ENCODE peak calls at places on chromosome 19, in ten cellular contexts. A is gastrocnemius medialis, C is HCT116, B is IMR-90, Q is erythroblast, M is NB4, P is suprapubic skin, N is esophagus squamous epithelium, H is GM12891, S is K562. O is an unnamed sample.

GRCh38 chr19:12985049-12985776 is 10.1 kb upstream of the NFIX start:
- DNase-seq in A (peak), C (peak), B (peak), Q (peak), M (peak), P (peak), N (no peak), H (no peak), S (peak), O (peak)

GRCh38 chr19:57667220-57667619 is 1.5 kb upstream of the ZSCAN4 start:
- DNase-seq in A (no peak), C (no peak), B (no peak), Q (no peak), M (no peak), P (no peak), N (no peak), H (no peak), S (no peak), O (no peak)

GRCh38 chr19:30743702-30744101 is 371.5 kb downstream of the ZNF536 start:
- DNase-seq in A (no peak), C (no peak), B (no peak), Q (no peak), M (no peak), P (no peak), N (no peak), H (no peak), S (no peak), O (no peak)

GRCh38 chr19:39405930-39406655 is 554 bp upstream of the ZFP36 start:
- DNase-seq in A (no peak), C (no peak), B (no peak), Q (peak), M (peak), P (peak), N (peak), H (no peak), S (no peak), O (no peak)

GRCh38 chr19:15337202-15337601 is 4.9 kb upstream of the BRD4 start:
- DNase-seq in A (peak), C (no peak), B (peak), Q (no peak), M (no peak), P (no peak), N (no peak), H (no peak), S (no peak), O (no peak)

GRCh38 chr19:1852729-1853128 is 4.4 kb upstream of the REXO1 start:
- DNase-seq in A (no peak), C (no peak), B (no peak), Q (no peak), M (no peak), P (no peak), N (no peak), H (no peak), S (no peak), O (no peak)

GRCh38 chr19:1122972-1123363 is 19.2 kb downstream of the GPX4 start:
- DNase-seq in A (no peak), C (peak), B (peak), Q (peak), M (peak), P (no peak), N (no peak), H (peak), S (peak), O (peak)

GRCh38 chr19:52922841-52923781 is at the start of gene ZNF888:
- DNase-seq in A (peak), C (peak), B (peak), Q (peak), M (peak), P (peak), N (peak), H (peak), S (peak), O (peak)

GRCh38 chr19:54114340-54114826 is 1.1 kb downstream of the TFPT start:
- DNase-seq in A (no peak), C (no peak), B (peak), Q (no peak), M (peak), P (no peak), N (no peak), H (no peak), S (no peak), O (no peak)

GRCh38 chr19:24060687-24061356 is 26.2 kb upstream of the ZNF254 start:
- DNase-seq in A (peak), C (peak), B (peak), Q (no peak), M (no peak), P (no peak), N (no peak), H (no peak), S (no peak), O (no peak)

GRCh38 chr19:42175952-42176648 is 41.4 kb downstream of the DEDD2 start:
- DNase-seq in A (no peak), C (no peak), B (peak), Q (no peak), M (no peak), P (no peak), N (no peak), H (no peak), S (no peak), O (no peak)

GRCh38 chr19:55172741-55173140 is 6.3 kb upstream of the DNAAF3 start:
- DNase-seq in A (no peak), C (no peak), B (peak), Q (no peak), M (no peak), P (no peak), N (no peak), H (no peak), S (no peak), O (no peak)

GRCh38 chr19:21584532-21584931 is 79.1 kb downstream of the ZNF429 start:
- DNase-seq in A (no peak), C (no peak), B (no peak), Q (no peak), M (no peak), P (no peak), N (no peak), H (no peak), S (no peak), O (no peak)

GRCh38 chr19:35346193-35347052 is 1.3 kb upstream of the FFAR1 start:
- DNase-seq in A (no peak), C (no peak), B (no peak), Q (no peak), M (no peak), P (peak), N (no peak), H (peak), S (peak), O (peak)

GRCh38 chr19:17873661-17874422 is 2.1 kb downstream of the SLC5A5 start:
- DNase-seq in A (no peak), C (peak), B (no peak), Q (peak), M (peak), P (no peak), N (no peak), H (peak), S (peak), O (no peak)

GRCh38 chr19:43797118-43797517 is 5.1 kb downstream of the LYPD5 start:
- DNase-seq in A (no peak), C (no peak), B (no peak), Q (no peak), M (no peak), P (no peak), N (no peak), H (no peak), S (no peak), O (no peak)

GRCh38 chr19:43797556-43797955 is 4.7 kb downstream of the LYPD5 start:
- DNase-seq in A (no peak), C (no peak), B (no peak), Q (no peak), M (no peak), P (no peak), N (no peak), H (no peak), S (no peak), O (no peak)

GRCh38 chr19:43799502-43800142 is 2.6 kb downstream of the LYPD5 start:
- DNase-seq in A (no peak), C (no peak), B (no peak), Q (no peak), M (no peak), P (no peak), N (no peak), H (no peak), S (no peak), O (no peak)

GRCh38 chr19:43798026-43798545 is 4.2 kb downstream of the LYPD5 start:
- DNase-seq in A (no peak), C (no peak), B (no peak), Q (peak), M (no peak), P (no peak), N (no peak), H (no peak), S (no peak), O (no peak)

GRCh38 chr19:43798546-43799409 is 3.5 kb downstream of the LYPD5 start:
- DNase-seq in A (no peak), C (peak), B (no peak), Q (peak), M (peak), P (no peak), N (no peak), H (no peak), S (peak), O (no peak)
- TF ChIP-seq POLR2A in A (no peak), C (peak), B (no peak), Q (no peak), M (no peak), P (no peak), N (no peak), H (no peak), S (no peak), O (no peak)

DNA sequence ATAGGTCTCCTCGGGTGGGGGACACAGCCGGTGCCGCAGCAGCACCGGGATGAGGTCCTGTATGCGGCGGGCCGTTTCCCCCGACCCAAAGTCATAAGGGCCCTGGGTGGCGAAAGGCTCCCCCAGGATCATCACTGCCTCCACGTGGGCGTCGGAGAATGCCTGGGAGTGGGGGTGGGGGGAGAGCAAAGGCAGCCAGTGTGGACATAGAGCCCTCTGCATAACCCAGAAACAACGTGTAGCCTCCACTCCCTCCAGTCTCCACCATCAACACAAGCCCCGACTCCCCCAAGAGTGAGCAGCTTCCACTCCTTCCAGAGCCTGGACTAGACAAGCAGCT is 1.7 kb upstream of the NUMBL start:
- DNase-seq in A (no peak), C (no peak), B (no peak), Q (no peak), M (no peak), P (no peak), N (no peak), H (no peak), S (no peak), O (no peak)
- TF ChIP-seq POLR2A in A (no peak), C (no peak), B (no peak), Q (no peak), M (no peak), P (no peak), N (no peak), H (no peak), S (no peak), O (no peak)

GRCh38 chr19:4909172-4909896 is at the start of gene UHRF1:
- DNase-seq in A (no peak), C (no peak), B (no peak), Q (peak), M (peak), P (no peak), N (no peak), H (peak), S (peak), O (peak)
- TF ChIP-seq POLR2A in A (no peak), C (peak), B (peak), Q (peak), M (no peak), P (no peak), N (no peak), H (no peak), S (peak), O (peak)

GRCh38 chr19:51598159-51598915 is 27.3 kb downstream of the ZNF175 start:
- DNase-seq in A (no peak), C (no peak), B (no peak), Q (no peak), M (no peak), P (no peak), N (no peak), H (no peak), S (no peak), O (no peak)
- TF ChIP-seq POLR2A in A (no peak), C (no peak), B (no peak), Q (no peak), M (no peak), P (no peak), N (no peak), H (no peak), S (no peak), O (no peak)

GRCh38 chr19:33309826-33310225 is 7.5 kb upstream of the CEBPA start:
- DNase-seq in A (no peak), C (no peak), B (no peak), Q (no peak), M (no peak), P (no peak), N (no peak), H (no peak), S (no peak), O (no peak)

GRCh38 chr19:33306853-33307792 is 4.8 kb upstream of the CEBPA start:
- DNase-seq in A (peak), C (no peak), B (no peak), Q (no peak), M (no peak), P (no peak), N (no peak), H (no peak), S (no peak), O (no peak)

GRCh38 chr19:33312065-33312464 is 9.7 kb upstream of the CEBPA start:
- DNase-seq in A (no peak), C (no peak), B (no peak), Q (no peak), M (no peak), P (no peak), N (no peak), H (no peak), S (no peak), O (no peak)

GRCh38 chr19:33310606-33311325 is 8.4 kb upstream of the CEBPA start:
- DNase-seq in A (peak), C (no peak), B (no peak), Q (no peak), M (no peak), P (no peak), N (no peak), H (no peak), S (no peak), O (no peak)

GRCh38 chr19:33311326-33311682 is 9.0 kb upstream of the CEBPA start:
- DNase-seq in A (no peak), C (no peak), B (no peak), Q (no peak), M (no peak), P (no peak), N (no peak), H (no peak), S (no peak), O (no peak)
- TF ChIP-seq POLR2A in A (no peak), C (no peak), B (no peak), Q (no peak), M (no peak), P (no peak), N (no peak), H (no peak), S (no peak), O (no peak)

DNA sequence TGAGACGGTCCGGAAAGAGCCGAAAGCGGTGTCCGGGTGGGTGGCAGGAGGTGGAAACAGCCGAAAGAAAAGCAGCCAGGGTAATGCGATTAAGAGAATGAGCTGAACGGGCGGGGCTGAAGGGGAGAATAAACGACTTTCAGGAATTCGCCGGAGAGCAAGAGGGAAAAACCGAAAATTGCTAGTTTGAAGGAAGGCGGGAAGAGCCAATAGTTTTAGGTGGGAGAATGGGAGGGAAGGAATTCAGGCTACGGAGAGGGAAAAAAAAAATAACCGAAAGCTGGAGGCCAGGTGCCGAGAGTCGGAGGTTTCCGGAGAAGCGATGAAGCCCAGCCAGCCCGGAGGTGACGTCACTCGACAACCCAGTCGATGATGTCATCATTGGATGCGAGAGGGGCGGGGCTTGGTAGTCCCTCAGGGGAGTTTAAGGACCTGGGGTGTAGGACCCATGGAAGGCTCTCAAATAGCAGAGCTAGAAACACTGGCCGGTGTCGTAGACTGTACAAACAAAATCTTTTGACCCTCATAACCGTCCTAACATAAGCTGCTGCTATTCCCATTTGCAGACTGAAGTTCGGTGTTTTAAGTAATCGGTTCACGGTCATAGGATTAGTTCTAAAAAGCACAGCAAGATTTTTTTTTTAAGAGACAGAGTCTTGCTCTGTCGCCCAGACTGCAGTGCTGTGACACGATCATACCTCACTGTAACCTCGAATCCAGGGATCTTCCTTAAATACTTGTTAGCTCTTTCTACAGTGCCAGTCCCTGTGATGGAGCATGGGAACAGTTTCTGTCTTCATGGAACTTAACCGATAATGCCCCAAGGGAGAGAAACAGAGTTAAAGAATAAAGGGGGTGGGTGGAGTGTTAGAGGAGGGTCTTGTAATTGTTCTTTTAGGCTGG is at the start of gene ZC3H4:
- DNase-seq in A (peak), C (peak), B (peak), Q (peak), M (peak), P (peak), N (peak), H (peak), S (peak), O (peak)
- TF ChIP-seq POLR2A in A (no peak), C (no peak), B (peak), Q (peak), M (no peak), P (peak), N (no peak), H (peak), S (peak), O (peak)

GRCh38 chr19:44642375-44642774 is 1.3 kb upstream of the PVR start:
- DNase-seq in A (no peak), C (no peak), B (no peak), Q (peak), M (no peak), P (no peak), N (no peak), H (no peak), S (no peak), O (no peak)

GRCh38 chr19:44645407-44646048 is 1.8 kb downstream of the PVR start:
- DNase-seq in A (no peak), C (no peak), B (no peak), Q (peak), M (no peak), P (no peak), N (no peak), H (no peak), S (no peak), O (no peak)

GRCh38 chr19:44643605-44644390 is at the start of gene PVR:
- DNase-seq in A (peak), C (no peak), B (peak), Q (peak), M (peak), P (peak), N (no peak), H (peak), S (peak), O (peak)

GRCh38 chr19:44646049-44646416 is 2.3 kb downstream of the PVR start:
- DNase-seq in A (no peak), C (no peak), B (no peak), Q (no peak), M (no peak), P (no peak), N (no peak), H (no peak), S (no peak), O (no peak)

DNA sequence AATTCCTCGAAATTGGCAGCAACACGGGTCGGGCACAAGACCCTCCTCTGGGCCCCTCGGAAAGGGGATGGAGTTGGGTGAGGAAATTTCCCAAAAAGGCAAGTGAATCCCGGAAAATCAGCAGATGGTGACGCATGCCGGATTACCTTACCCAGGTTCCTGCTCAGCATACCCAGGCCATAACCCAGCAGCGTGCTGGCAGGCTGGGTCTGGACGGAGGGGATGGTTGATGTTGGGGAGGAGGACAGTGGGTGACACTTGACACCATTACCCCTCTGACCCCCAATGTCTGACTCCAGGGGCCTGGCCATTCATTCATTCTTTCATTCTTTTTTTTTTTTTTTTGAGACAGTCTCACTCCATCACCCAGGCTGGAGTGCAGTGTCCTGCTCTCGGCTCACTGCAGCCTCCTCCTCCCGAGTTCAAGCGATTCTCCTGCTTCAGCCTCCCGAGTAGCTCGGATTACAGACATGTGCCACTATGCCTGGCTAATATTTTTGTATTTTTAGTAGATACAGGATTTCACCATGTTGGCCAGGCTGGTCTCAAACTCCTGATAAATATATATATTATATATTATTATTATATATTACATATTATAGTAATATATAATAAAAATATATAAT is 794 bp downstream of the PVR start:
- DNase-seq in A (peak), C (no peak), B (peak), Q (peak), M (peak), P (no peak), N (no peak), H (peak), S (peak), O (peak)
- TF ChIP-seq POLR2A in A (no peak), C (no peak), B (no peak), Q (no peak), M (no peak), P (no peak), N (no peak), H (no peak), S (no peak), O (no peak)

O was measured in HepG2.